ENCODE peak calls at places on chromosomes 6 and 20, in ten cellular contexts. One of them, this sample, is unnamed.
A peak's percentile ranks its signal among the peaks of the same experiment; 100 is the strongest.

GRCh38 chr6:140401666-140402255 is 1027.3 kb upstream of the CITED2 start:
- DNase-seq in activated CD8-positive, alpha-beta memory T cell treated with anti-CD3 and anti-CD28 coated beads, Interleukin-2, amount 50 U/mL, for 4 hours: no peak
- DNase-seq in MM.1S: no peak
- DNase-seq in NCI-H1092 treated with DMSO at 0.1 percent for 48 hours: no peak
- DNase-seq in activated T-cell treated with anti-CD3 and anti-CD28 coated beads for 1 hour: no peak
- DNase-seq in activated CD4-positive, CD25-positive, alpha-beta regulatory T cell: no peak
- DNase-seq in MCF 10A: no peak
- DNase-seq in activated T-helper 1 cell treated with anti-CD3 and anti-CD28 coated beads, Interleukin-2, amount 50 U/mL, for 16 hours: no peak
- DNase-seq in NCI-H345: no peak
- DNase-seq in tibial artery: no peak
- DNase-seq in this sample: no peak

GRCh38 chr6:133890941-133891813 is 2.3 kb downstream of the TCF21 start:
- DNase-seq in NCI-H345: peak; percentile 6
- DNase-seq in tibial artery: no peak
- DNase-seq in activated T-helper 1 cell treated with anti-CD3 and anti-CD28 coated beads, Interleukin-2, amount 50 U/mL, for 16 hours: no peak
- DNase-seq in MCF 10A: peak; percentile 20
- DNase-seq in NCI-H1092 treated with DMSO at 0.1 percent for 48 hours: no peak
- DNase-seq in activated T-cell treated with anti-CD3 and anti-CD28 coated beads for 1 hour: no peak
- DNase-seq in activated CD4-positive, CD25-positive, alpha-beta regulatory T cell: no peak
- DNase-seq in activated CD8-positive, alpha-beta memory T cell treated with anti-CD3 and anti-CD28 coated beads, Interleukin-2, amount 50 U/mL, for 4 hours: peak; percentile 15
- DNase-seq in MM.1S: peak; percentile 8
- DNase-seq in this sample: peak; percentile 44

GRCh38 chr6:139590206-139590605 is 215.8 kb upstream of the CITED2 start:
- DNase-seq in activated T-helper 1 cell treated with anti-CD3 and anti-CD28 coated beads, Interleukin-2, amount 50 U/mL, for 16 hours: no peak
- DNase-seq in MM.1S: peak; percentile 31
- DNase-seq in activated T-cell treated with anti-CD3 and anti-CD28 coated beads for 1 hour: no peak
- DNase-seq in activated CD8-positive, alpha-beta memory T cell treated with anti-CD3 and anti-CD28 coated beads, Interleukin-2, amount 50 U/mL, for 4 hours: no peak
- DNase-seq in MCF 10A: no peak
- DNase-seq in activated CD4-positive, CD25-positive, alpha-beta regulatory T cell: no peak
- DNase-seq in NCI-H345: no peak
- DNase-seq in NCI-H1092 treated with DMSO at 0.1 percent for 48 hours: peak; percentile 1
- DNase-seq in tibial artery: no peak
- DNase-seq in this sample: no peak

GRCh38 chr6:41462980-41463930 is 82.9 kb upstream of the FOXP4 start:
- DNase-seq in MM.1S: peak; percentile 26
- DNase-seq in NCI-H1092 treated with DMSO at 0.1 percent for 48 hours: no peak
- DNase-seq in activated T-cell treated with anti-CD3 and anti-CD28 coated beads for 1 hour: no peak
- DNase-seq in tibial artery: peak; percentile 77
- DNase-seq in activated CD8-positive, alpha-beta memory T cell treated with anti-CD3 and anti-CD28 coated beads, Interleukin-2, amount 50 U/mL, for 4 hours: peak; percentile 27
- DNase-seq in MCF 10A: peak; percentile 68
- DNase-seq in activated CD4-positive, CD25-positive, alpha-beta regulatory T cell: no peak
- DNase-seq in activated T-helper 1 cell treated with anti-CD3 and anti-CD28 coated beads, Interleukin-2, amount 50 U/mL, for 16 hours: no peak
- DNase-seq in NCI-H345: no peak
- DNase-seq in this sample: peak; percentile 73

GRCh38 chr6:138692058-138692977 is 81.3 kb upstream of the CCDC28A start:
- DNase-seq in MCF 10A: peak; percentile 57
- DNase-seq in activated T-cell treated with anti-CD3 and anti-CD28 coated beads for 1 hour: peak; percentile 30
- DNase-seq in activated CD4-positive, CD25-positive, alpha-beta regulatory T cell: peak; percentile 16
- DNase-seq in NCI-H1092 treated with DMSO at 0.1 percent for 48 hours: peak; percentile 20
- DNase-seq in activated T-helper 1 cell treated with anti-CD3 and anti-CD28 coated beads, Interleukin-2, amount 50 U/mL, for 16 hours: peak; percentile 31
- DNase-seq in tibial artery: peak; percentile 57
- DNase-seq in MM.1S: peak; percentile 54
- DNase-seq in NCI-H345: peak; percentile 69
- DNase-seq in activated CD8-positive, alpha-beta memory T cell treated with anti-CD3 and anti-CD28 coated beads, Interleukin-2, amount 50 U/mL, for 4 hours: peak; percentile 63
- DNase-seq in this sample: peak; percentile 80

GRCh38 chr20:59469266-59470252 is 134.8 kb upstream of the PHACTR3 start:
- DNase-seq in activated CD4-positive, CD25-positive, alpha-beta regulatory T cell: no peak
- DNase-seq in NCI-H1092 treated with DMSO at 0.1 percent for 48 hours: no peak
- DNase-seq in activated T-helper 1 cell treated with anti-CD3 and anti-CD28 coated beads, Interleukin-2, amount 50 U/mL, for 16 hours: no peak
- DNase-seq in MM.1S: no peak
- DNase-seq in NCI-H345: no peak
- DNase-seq in activated T-cell treated with anti-CD3 and anti-CD28 coated beads for 1 hour: no peak
- DNase-seq in tibial artery: no peak
- DNase-seq in activated CD8-positive, alpha-beta memory T cell treated with anti-CD3 and anti-CD28 coated beads, Interleukin-2, amount 50 U/mL, for 4 hours: no peak
- DNase-seq in MCF 10A: no peak
- DNase-seq in this sample: no peak

GRCh38 chr6:121686611-121687023 is 251.2 kb downstream of the GJA1 start:
- DNase-seq in tibial artery: no peak
- DNase-seq in activated CD8-positive, alpha-beta memory T cell treated with anti-CD3 and anti-CD28 coated beads, Interleukin-2, amount 50 U/mL, for 4 hours: no peak
- DNase-seq in NCI-H345: no peak
- DNase-seq in NCI-H1092 treated with DMSO at 0.1 percent for 48 hours: no peak
- DNase-seq in MM.1S: no peak
- DNase-seq in activated CD4-positive, CD25-positive, alpha-beta regulatory T cell: no peak
- DNase-seq in activated T-cell treated with anti-CD3 and anti-CD28 coated beads for 1 hour: no peak
- DNase-seq in activated T-helper 1 cell treated with anti-CD3 and anti-CD28 coated beads, Interleukin-2, amount 50 U/mL, for 16 hours: no peak
- DNase-seq in MCF 10A: no peak
- DNase-seq in this sample: no peak

GRCh38 chr6:6856538-6857523 is 250.9 kb upstream of the RREB1 start:
- DNase-seq in tibial artery: peak; percentile 54
- DNase-seq in MM.1S: no peak
- DNase-seq in activated CD8-positive, alpha-beta memory T cell treated with anti-CD3 and anti-CD28 coated beads, Interleukin-2, amount 50 U/mL, for 4 hours: peak; percentile 47
- DNase-seq in MCF 10A: peak; percentile 99
- DNase-seq in activated T-cell treated with anti-CD3 and anti-CD28 coated beads for 1 hour: no peak
- DNase-seq in NCI-H1092 treated with DMSO at 0.1 percent for 48 hours: no peak
- DNase-seq in activated T-helper 1 cell treated with anti-CD3 and anti-CD28 coated beads, Interleukin-2, amount 50 U/mL, for 16 hours: peak; percentile 2
- DNase-seq in NCI-H345: no peak
- DNase-seq in activated CD4-positive, CD25-positive, alpha-beta regulatory T cell: peak; percentile 9
- DNase-seq in this sample: peak; percentile 57

GRCh38 chr6:147675281-147675680 is 166.8 kb downstream of the SAMD5 start:
- DNase-seq in activated T-cell treated with anti-CD3 and anti-CD28 coated beads for 1 hour: no peak
- DNase-seq in MM.1S: no peak
- DNase-seq in tibial artery: no peak
- DNase-seq in activated CD4-positive, CD25-positive, alpha-beta regulatory T cell: no peak
- DNase-seq in NCI-H1092 treated with DMSO at 0.1 percent for 48 hours: no peak
- DNase-seq in NCI-H345: no peak
- DNase-seq in MCF 10A: no peak
- DNase-seq in activated T-helper 1 cell treated with anti-CD3 and anti-CD28 coated beads, Interleukin-2, amount 50 U/mL, for 16 hours: no peak
- DNase-seq in activated CD8-positive, alpha-beta memory T cell treated with anti-CD3 and anti-CD28 coated beads, Interleukin-2, amount 50 U/mL, for 4 hours: no peak
- DNase-seq in this sample: no peak

GRCh38 chr20:25300496-25301170 is 52.7 kb downstream of the PYGB start:
- DNase-seq in activated T-helper 1 cell treated with anti-CD3 and anti-CD28 coated beads, Interleukin-2, amount 50 U/mL, for 16 hours: no peak
- DNase-seq in NCI-H1092 treated with DMSO at 0.1 percent for 48 hours: no peak
- DNase-seq in activated T-cell treated with anti-CD3 and anti-CD28 coated beads for 1 hour: no peak
- DNase-seq in activated CD8-positive, alpha-beta memory T cell treated with anti-CD3 and anti-CD28 coated beads, Interleukin-2, amount 50 U/mL, for 4 hours: no peak
- DNase-seq in MCF 10A: no peak
- DNase-seq in tibial artery: no peak
- DNase-seq in NCI-H345: no peak
- DNase-seq in activated CD4-positive, CD25-positive, alpha-beta regulatory T cell: no peak
- DNase-seq in MM.1S: no peak
- DNase-seq in this sample: no peak

GRCh38 chr6:2942916-2943563 is 28.3 kb downstream of the SERPINB6 start:
- DNase-seq in NCI-H345: no peak
- DNase-seq in NCI-H1092 treated with DMSO at 0.1 percent for 48 hours: no peak
- DNase-seq in MCF 10A: no peak
- DNase-seq in activated T-helper 1 cell treated with anti-CD3 and anti-CD28 coated beads, Interleukin-2, amount 50 U/mL, for 16 hours: no peak
- DNase-seq in activated CD8-positive, alpha-beta memory T cell treated with anti-CD3 and anti-CD28 coated beads, Interleukin-2, amount 50 U/mL, for 4 hours: no peak
- DNase-seq in tibial artery: no peak
- DNase-seq in activated CD4-positive, CD25-positive, alpha-beta regulatory T cell: no peak
- DNase-seq in MM.1S: peak; percentile 9
- DNase-seq in activated T-cell treated with anti-CD3 and anti-CD28 coated beads for 1 hour: no peak
- DNase-seq in this sample: no peak

GRCh38 chr6:125356888-125357287 is 55.1 kb upstream of the HDDC2 start:
- DNase-seq in activated T-cell treated with anti-CD3 and anti-CD28 coated beads for 1 hour: no peak
- DNase-seq in activated CD4-positive, CD25-positive, alpha-beta regulatory T cell: no peak
- DNase-seq in activated CD8-positive, alpha-beta memory T cell treated with anti-CD3 and anti-CD28 coated beads, Interleukin-2, amount 50 U/mL, for 4 hours: no peak
- DNase-seq in tibial artery: no peak
- DNase-seq in NCI-H1092 treated with DMSO at 0.1 percent for 48 hours: no peak
- DNase-seq in NCI-H345: no peak
- DNase-seq in MCF 10A: no peak
- DNase-seq in activated T-helper 1 cell treated with anti-CD3 and anti-CD28 coated beads, Interleukin-2, amount 50 U/mL, for 16 hours: no peak
- DNase-seq in MM.1S: no peak
- DNase-seq in this sample: no peak

GRCh38 chr6:63923139-63923739 is 287.6 kb downstream of the PHF3 start:
- DNase-seq in activated CD8-positive, alpha-beta memory T cell treated with anti-CD3 and anti-CD28 coated beads, Interleukin-2, amount 50 U/mL, for 4 hours: no peak
- DNase-seq in tibial artery: no peak
- DNase-seq in MM.1S: peak; percentile 60
- DNase-seq in NCI-H1092 treated with DMSO at 0.1 percent for 48 hours: peak; percentile 15
- DNase-seq in activated T-cell treated with anti-CD3 and anti-CD28 coated beads for 1 hour: no peak
- DNase-seq in activated T-helper 1 cell treated with anti-CD3 and anti-CD28 coated beads, Interleukin-2, amount 50 U/mL, for 16 hours: no peak
- DNase-seq in NCI-H345: peak; percentile 42
- DNase-seq in MCF 10A: peak; percentile 57
- DNase-seq in activated CD4-positive, CD25-positive, alpha-beta regulatory T cell: no peak
- DNase-seq in this sample: no peak

GRCh38 chr20:49674383-49675352 is 39.0 kb downstream of the B4GALT5 start:
- DNase-seq in activated T-helper 1 cell treated with anti-CD3 and anti-CD28 coated beads, Interleukin-2, amount 50 U/mL, for 16 hours: no peak
- DNase-seq in activated CD8-positive, alpha-beta memory T cell treated with anti-CD3 and anti-CD28 coated beads, Interleukin-2, amount 50 U/mL, for 4 hours: no peak
- DNase-seq in NCI-H1092 treated with DMSO at 0.1 percent for 48 hours: no peak
- DNase-seq in MCF 10A: peak; percentile 76
- DNase-seq in activated T-cell treated with anti-CD3 and anti-CD28 coated beads for 1 hour: no peak
- DNase-seq in activated CD4-positive, CD25-positive, alpha-beta regulatory T cell: no peak
- DNase-seq in MM.1S: no peak
- DNase-seq in tibial artery: no peak
- DNase-seq in NCI-H345: no peak
- DNase-seq in this sample: no peak

GRCh38 chr6:28207244-28208179 is 17.6 kb upstream of the ZSCAN9 start:
- DNase-seq in activated T-helper 1 cell treated with anti-CD3 and anti-CD28 coated beads, Interleukin-2, amount 50 U/mL, for 16 hours: no peak
- DNase-seq in activated T-cell treated with anti-CD3 and anti-CD28 coated beads for 1 hour: no peak
- DNase-seq in activated CD8-positive, alpha-beta memory T cell treated with anti-CD3 and anti-CD28 coated beads, Interleukin-2, amount 50 U/mL, for 4 hours: no peak
- DNase-seq in activated CD4-positive, CD25-positive, alpha-beta regulatory T cell: no peak
- DNase-seq in NCI-H1092 treated with DMSO at 0.1 percent for 48 hours: no peak
- DNase-seq in MM.1S: peak; percentile 36
- DNase-seq in MCF 10A: no peak
- DNase-seq in tibial artery: no peak
- DNase-seq in NCI-H345: no peak
- DNase-seq in this sample: no peak

GRCh38 chr20:8757146-8757545 is 311.7 kb upstream of the PLCB4 start:
- DNase-seq in MM.1S: peak; percentile 81
- DNase-seq in tibial artery: no peak
- DNase-seq in MCF 10A: peak; percentile 76
- DNase-seq in NCI-H1092 treated with DMSO at 0.1 percent for 48 hours: no peak
- DNase-seq in activated CD4-positive, CD25-positive, alpha-beta regulatory T cell: no peak
- DNase-seq in NCI-H345: no peak
- DNase-seq in activated T-helper 1 cell treated with anti-CD3 and anti-CD28 coated beads, Interleukin-2, amount 50 U/mL, for 16 hours: no peak
- DNase-seq in activated T-cell treated with anti-CD3 and anti-CD28 coated beads for 1 hour: no peak
- DNase-seq in activated CD8-positive, alpha-beta memory T cell treated with anti-CD3 and anti-CD28 coated beads, Interleukin-2, amount 50 U/mL, for 4 hours: no peak
- DNase-seq in this sample: no peak

GRCh38 chr6:163356324-163356723 is 58.2 kb upstream of the QKI start:
- DNase-seq in activated CD8-positive, alpha-beta memory T cell treated with anti-CD3 and anti-CD28 coated beads, Interleukin-2, amount 50 U/mL, for 4 hours: no peak
- DNase-seq in NCI-H345: no peak
- DNase-seq in activated CD4-positive, CD25-positive, alpha-beta regulatory T cell: no peak
- DNase-seq in MCF 10A: peak; percentile 56
- DNase-seq in MM.1S: no peak
- DNase-seq in NCI-H1092 treated with DMSO at 0.1 percent for 48 hours: no peak
- DNase-seq in activated T-helper 1 cell treated with anti-CD3 and anti-CD28 coated beads, Interleukin-2, amount 50 U/mL, for 16 hours: no peak
- DNase-seq in activated T-cell treated with anti-CD3 and anti-CD28 coated beads for 1 hour: no peak
- DNase-seq in tibial artery: peak; percentile 56
- DNase-seq in this sample: peak; percentile 66

GRCh38 chr20:1298888-1299511 is 29.9 kb downstream of the SDCBP2 start:
- DNase-seq in activated CD4-positive, CD25-positive, alpha-beta regulatory T cell: no peak
- DNase-seq in activated T-cell treated with anti-CD3 and anti-CD28 coated beads for 1 hour: no peak
- DNase-seq in activated CD8-positive, alpha-beta memory T cell treated with anti-CD3 and anti-CD28 coated beads, Interleukin-2, amount 50 U/mL, for 4 hours: no peak
- DNase-seq in NCI-H1092 treated with DMSO at 0.1 percent for 48 hours: no peak
- DNase-seq in MM.1S: no peak
- DNase-seq in NCI-H345: no peak
- DNase-seq in tibial artery: no peak
- DNase-seq in MCF 10A: no peak
- DNase-seq in activated T-helper 1 cell treated with anti-CD3 and anti-CD28 coated beads, Interleukin-2, amount 50 U/mL, for 16 hours: no peak
- DNase-seq in this sample: no peak

GRCh38 chr6:4402477-4402976 is 267.2 kb upstream of the ECI2 start:
- DNase-seq in activated CD4-positive, CD25-positive, alpha-beta regulatory T cell: no peak
- DNase-seq in activated T-cell treated with anti-CD3 and anti-CD28 coated beads for 1 hour: no peak
- DNase-seq in NCI-H345: no peak
- DNase-seq in MM.1S: no peak
- DNase-seq in tibial artery: peak; percentile 28
- DNase-seq in activated CD8-positive, alpha-beta memory T cell treated with anti-CD3 and anti-CD28 coated beads, Interleukin-2, amount 50 U/mL, for 4 hours: no peak
- DNase-seq in activated T-helper 1 cell treated with anti-CD3 and anti-CD28 coated beads, Interleukin-2, amount 50 U/mL, for 16 hours: no peak
- DNase-seq in NCI-H1092 treated with DMSO at 0.1 percent for 48 hours: no peak
- DNase-seq in MCF 10A: peak; percentile 88
- DNase-seq in this sample: peak; percentile 38

GRCh38 chr6:152575621-152576150 is 61.5 kb downstream of the SYNE1 start:
- DNase-seq in tibial artery: peak; percentile 28
- DNase-seq in NCI-H345: no peak
- DNase-seq in MM.1S: no peak
- DNase-seq in activated CD4-positive, CD25-positive, alpha-beta regulatory T cell: no peak
- DNase-seq in activated T-cell treated with anti-CD3 and anti-CD28 coated beads for 1 hour: no peak
- DNase-seq in activated CD8-positive, alpha-beta memory T cell treated with anti-CD3 and anti-CD28 coated beads, Interleukin-2, amount 50 U/mL, for 4 hours: no peak
- DNase-seq in NCI-H1092 treated with DMSO at 0.1 percent for 48 hours: no peak
- DNase-seq in activated T-helper 1 cell treated with anti-CD3 and anti-CD28 coated beads, Interleukin-2, amount 50 U/mL, for 16 hours: no peak
- DNase-seq in MCF 10A: peak; percentile 89
- DNase-seq in this sample: no peak

GRCh38 chr20:63145156-63145555 is 70.8 kb downstream of the YTHDF1 start:
- DNase-seq in MM.1S: no peak
- DNase-seq in tibial artery: no peak
- DNase-seq in activated CD8-positive, alpha-beta memory T cell treated with anti-CD3 and anti-CD28 coated beads, Interleukin-2, amount 50 U/mL, for 4 hours: no peak
- DNase-seq in activated CD4-positive, CD25-positive, alpha-beta regulatory T cell: no peak
- DNase-seq in activated T-cell treated with anti-CD3 and anti-CD28 coated beads for 1 hour: no peak
- DNase-seq in NCI-H1092 treated with DMSO at 0.1 percent for 48 hours: no peak
- DNase-seq in activated T-helper 1 cell treated with anti-CD3 and anti-CD28 coated beads, Interleukin-2, amount 50 U/mL, for 16 hours: no peak
- DNase-seq in MCF 10A: no peak
- DNase-seq in NCI-H345: no peak
- DNase-seq in this sample: no peak

GRCh38 chr6:119077643-119078448 is 618 bp downstream of the FAM184A start:
- DNase-seq in activated CD4-positive, CD25-positive, alpha-beta regulatory T cell: peak; percentile 22
- DNase-seq in tibial artery: peak; percentile 41
- DNase-seq in MM.1S: peak; percentile 61
- DNase-seq in activated CD8-positive, alpha-beta memory T cell treated with anti-CD3 and anti-CD28 coated beads, Interleukin-2, amount 50 U/mL, for 4 hours: peak; percentile 54
- DNase-seq in activated T-cell treated with anti-CD3 and anti-CD28 coated beads for 1 hour: peak; percentile 42
- DNase-seq in activated T-helper 1 cell treated with anti-CD3 and anti-CD28 coated beads, Interleukin-2, amount 50 U/mL, for 16 hours: peak; percentile 27
- DNase-seq in NCI-H1092 treated with DMSO at 0.1 percent for 48 hours: peak; percentile 31
- DNase-seq in NCI-H345: peak; percentile 65
- DNase-seq in MCF 10A: peak; percentile 44
- DNase-seq in this sample: no peak

GRCh38 chr20:10935658-10936057 is 261.9 kb upstream of the JAG1 start:
- DNase-seq in NCI-H1092 treated with DMSO at 0.1 percent for 48 hours: no peak
- DNase-seq in tibial artery: no peak
- DNase-seq in MCF 10A: no peak
- DNase-seq in activated CD4-positive, CD25-positive, alpha-beta regulatory T cell: no peak
- DNase-seq in activated T-cell treated with anti-CD3 and anti-CD28 coated beads for 1 hour: no peak
- DNase-seq in activated CD8-positive, alpha-beta memory T cell treated with anti-CD3 and anti-CD28 coated beads, Interleukin-2, amount 50 U/mL, for 4 hours: no peak
- DNase-seq in MM.1S: no peak
- DNase-seq in activated T-helper 1 cell treated with anti-CD3 and anti-CD28 coated beads, Interleukin-2, amount 50 U/mL, for 16 hours: no peak
- DNase-seq in NCI-H345: no peak
- DNase-seq in this sample: no peak

GRCh38 chr20:62359491-62360121 is 7.5 kb downstream of the LAMA5 start:
- DNase-seq in NCI-H1092 treated with DMSO at 0.1 percent for 48 hours: no peak
- DNase-seq in activated T-cell treated with anti-CD3 and anti-CD28 coated beads for 1 hour: no peak
- DNase-seq in activated CD8-positive, alpha-beta memory T cell treated with anti-CD3 and anti-CD28 coated beads, Interleukin-2, amount 50 U/mL, for 4 hours: no peak
- DNase-seq in tibial artery: no peak
- DNase-seq in MM.1S: no peak
- DNase-seq in NCI-H345: no peak
- DNase-seq in activated T-helper 1 cell treated with anti-CD3 and anti-CD28 coated beads, Interleukin-2, amount 50 U/mL, for 16 hours: no peak
- DNase-seq in activated CD4-positive, CD25-positive, alpha-beta regulatory T cell: no peak
- DNase-seq in MCF 10A: peak; percentile 94
- DNase-seq in this sample: peak; percentile 56

GRCh38 chr20:11044561-11044960 is 370.8 kb upstream of the JAG1 start:
- DNase-seq in NCI-H1092 treated with DMSO at 0.1 percent for 48 hours: no peak
- DNase-seq in activated CD4-positive, CD25-positive, alpha-beta regulatory T cell: no peak
- DNase-seq in activated T-cell treated with anti-CD3 and anti-CD28 coated beads for 1 hour: no peak
- DNase-seq in tibial artery: no peak
- DNase-seq in activated CD8-positive, alpha-beta memory T cell treated with anti-CD3 and anti-CD28 coated beads, Interleukin-2, amount 50 U/mL, for 4 hours: no peak
- DNase-seq in MM.1S: no peak
- DNase-seq in NCI-H345: no peak
- DNase-seq in activated T-helper 1 cell treated with anti-CD3 and anti-CD28 coated beads, Interleukin-2, amount 50 U/mL, for 16 hours: no peak
- DNase-seq in MCF 10A: no peak
- DNase-seq in this sample: no peak

GRCh38 chr6:23529902-23530301 is 596.1 kb upstream of the NRSN1 start:
- DNase-seq in activated T-cell treated with anti-CD3 and anti-CD28 coated beads for 1 hour: no peak
- DNase-seq in NCI-H345: no peak
- DNase-seq in activated T-helper 1 cell treated with anti-CD3 and anti-CD28 coated beads, Interleukin-2, amount 50 U/mL, for 16 hours: no peak
- DNase-seq in activated CD8-positive, alpha-beta memory T cell treated with anti-CD3 and anti-CD28 coated beads, Interleukin-2, amount 50 U/mL, for 4 hours: no peak
- DNase-seq in MCF 10A: no peak
- DNase-seq in MM.1S: peak; percentile 67
- DNase-seq in tibial artery: no peak
- DNase-seq in NCI-H1092 treated with DMSO at 0.1 percent for 48 hours: no peak
- DNase-seq in activated CD4-positive, CD25-positive, alpha-beta regulatory T cell: no peak
- DNase-seq in this sample: no peak

GRCh38 chr6:136072691-136073090 is 177.4 kb downstream of the MTFR2 start:
- DNase-seq in activated T-cell treated with anti-CD3 and anti-CD28 coated beads for 1 hour: no peak
- DNase-seq in MM.1S: no peak
- DNase-seq in activated T-helper 1 cell treated with anti-CD3 and anti-CD28 coated beads, Interleukin-2, amount 50 U/mL, for 16 hours: no peak
- DNase-seq in MCF 10A: no peak
- DNase-seq in activated CD4-positive, CD25-positive, alpha-beta regulatory T cell: no peak
- DNase-seq in activated CD8-positive, alpha-beta memory T cell treated with anti-CD3 and anti-CD28 coated beads, Interleukin-2, amount 50 U/mL, for 4 hours: no peak
- DNase-seq in NCI-H345: no peak
- DNase-seq in tibial artery: no peak
- DNase-seq in NCI-H1092 treated with DMSO at 0.1 percent for 48 hours: no peak
- DNase-seq in this sample: peak; percentile 52

GRCh38 chr20:51249781-51250180 is 226.9 kb upstream of the KCNG1 start:
- DNase-seq in MCF 10A: no peak
- DNase-seq in activated CD4-positive, CD25-positive, alpha-beta regulatory T cell: no peak
- DNase-seq in activated T-cell treated with anti-CD3 and anti-CD28 coated beads for 1 hour: no peak
- DNase-seq in NCI-H1092 treated with DMSO at 0.1 percent for 48 hours: no peak
- DNase-seq in activated T-helper 1 cell treated with anti-CD3 and anti-CD28 coated beads, Interleukin-2, amount 50 U/mL, for 16 hours: no peak
- DNase-seq in activated CD8-positive, alpha-beta memory T cell treated with anti-CD3 and anti-CD28 coated beads, Interleukin-2, amount 50 U/mL, for 4 hours: no peak
- DNase-seq in MM.1S: no peak
- DNase-seq in tibial artery: no peak
- DNase-seq in NCI-H345: no peak
- DNase-seq in this sample: no peak

This sample was measured in left ventricle myocardium inferior.